ENCODE peak calls at places on chromosome 16, in seven cellular contexts. X, F, W, G, J, C and I are unnamed samples. For H3K36me3 and H3K27me3, the result is how much of the 10 kb centered on the place peaks cover.

GRCh38 chr16:57191056-57191536 is 5.0 kb downstream of the RSPRY1 start:
- DNase-seq in X (no peak), F (no peak), W (no peak), G (peak), J (peak), C (peak), I (peak)

GRCh38 chr16:3067929-3068288 is 2.5 kb downstream of the IL32 start:
- DNase-seq in X (no peak), F (no peak), W (no peak), G (no peak), J (no peak), C (no peak), I (no peak)

GRCh38 chr16:79598341-79599181 is 2.0 kb downstream of the MAF start:
- DNase-seq in X (peak), F (no peak), W (peak), G (peak), J (peak), C (no peak), I (peak)

GRCh38 chr16:50284131-50284911 is 18.0 kb downstream of the ADCY7 start:
- DNase-seq in X (no peak), F (no peak), W (no peak), G (no peak), J (no peak), C (no peak), I (no peak)

GRCh38 chr16:49969356-49970030 is 55.5 kb upstream of the CNEP1R1 start:
- DNase-seq in X (no peak), F (no peak), W (no peak), G (peak), J (no peak), C (no peak), I (peak)

GRCh38 chr16:47971225-47971624 is 184.6 kb downstream of the ABCC12 start:
- DNase-seq in X (no peak), F (no peak), W (no peak), G (no peak), J (no peak), C (no peak), I (no peak)

GRCh38 chr16:28326881-28327610 is 34.7 kb downstream of the SBK1 start:
- DNase-seq in X (no peak), F (no peak), W (peak), G (peak), J (peak), C (peak), I (peak)

GRCh38 chr16:83814654-83814985 is 6.8 kb downstream of the HSBP1 start:
- DNase-seq in X (no peak), F (no peak), W (no peak), G (no peak), J (no peak), C (no peak), I (no peak)

GRCh38 chr16:391885-392335 is 5.1 kb upstream of the NME4 start:
- DNase-seq in X (no peak), F (no peak), W (no peak), G (peak), J (peak), C (peak), I (peak)

GRCh38 chr16:24645739-24646645 is 83.5 kb upstream of the TNRC6A start:
- DNase-seq in X (no peak), F (no peak), W (peak), G (peak), J (peak), C (peak), I (peak)

GRCh38 chr16:55711959-55712876 is 56.4 kb downstream of the SLC6A2 start:
- DNase-seq in X (peak), F (no peak), W (peak), G (peak), J (peak), C (peak), I (peak)

GRCh38 chr16:675884-676564 is 553 bp downstream of the RHBDL1 start:
- DNase-seq in X (no peak), F (no peak), W (no peak), G (no peak), J (no peak), C (no peak), I (no peak)

GRCh38 chr16:22027633-22028032 is 19.7 kb downstream of the MOSMO start:
- DNase-seq in X (no peak), F (no peak), W (no peak), G (no peak), J (no peak), C (no peak), I (no peak)

GRCh38 chr16:48918520-48919258 is 308.7 kb upstream of the N4BP1 start:
- DNase-seq in X (no peak), F (no peak), W (no peak), G (no peak), J (peak), C (no peak), I (no peak)

GRCh38 chr16:72913551-72913950 is 134.4 kb downstream of the ZFHX3 start:
- DNase-seq in X (peak), F (no peak), W (no peak), G (no peak), J (no peak), C (no peak), I (no peak)

GRCh38 chr16:9159839-9160550 is 68.6 kb downstream of the HAPSTR1 start:
- DNase-seq in X (peak), F (no peak), W (peak), G (peak), J (peak), C (peak), I (peak)

GRCh38 chr16:67269766-67270165 is 9.6 kb upstream of the PLEKHG4 start:
- DNase-seq in X (no peak), F (no peak), W (no peak), G (peak), J (peak), C (no peak), I (peak)

GRCh38 chr16:82987767-82988166 is 361.0 kb downstream of the CDH13 start:
- DNase-seq in X (no peak), F (no peak), W (no peak), G (no peak), J (peak), C (peak), I (no peak)

GRCh38 chr16:80594756-80595155 is 54.0 kb downstream of the DYNLRB2 start:
- DNase-seq in X (no peak), F (no peak), W (no peak), G (no peak), J (no peak), C (peak), I (no peak)

GRCh38 chr16:11581677-11582076 is 5.0 kb downstream of the LITAF start:
- DNase-seq in X (no peak), F (no peak), W (no peak), G (no peak), J (no peak), C (no peak), I (no peak)

GRCh38 chr16:74888888-74889287 is 96.0 kb downstream of the WDR59 start:
- DNase-seq in X (no peak), F (no peak), W (no peak), G (no peak), J (no peak), C (no peak), I (no peak)

GRCh38 chr16:15055141-15056053 is 477 bp downstream of the NTAN1 start:
- DNase-seq in X (no peak), F (no peak), W (no peak), G (no peak), J (peak), C (peak), I (no peak)

DNA sequence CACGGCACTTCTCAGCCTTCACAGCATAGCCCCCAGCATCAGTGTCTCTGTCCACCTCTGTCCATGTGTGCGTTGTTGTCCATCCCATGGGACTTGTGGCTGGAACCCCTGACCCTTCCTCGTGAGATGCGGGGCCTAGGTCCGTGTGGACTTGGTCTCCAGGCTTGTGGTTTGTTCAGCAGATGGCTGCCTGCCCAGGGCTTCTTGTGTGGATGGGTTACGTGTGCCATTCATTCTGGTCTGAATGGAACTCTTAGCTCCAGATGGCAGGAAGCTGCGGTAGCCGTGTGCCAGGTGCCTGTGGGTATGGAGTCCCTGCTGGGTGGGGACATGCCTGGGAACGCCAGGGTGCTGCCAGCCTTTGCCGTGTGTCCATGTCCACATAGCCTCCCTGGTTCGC is 31.7 kb upstream of the NUDT16L1 start:
- DNase-seq in X (no peak), F (no peak), W (no peak), G (no peak), J (peak), C (no peak), I (no peak)
- H3K36me3 ChIP-seq in X (under half), F (half or more), W (under half), G (under half), J (under half), C (half or more), I (under half)

GRCh38 chr16:52074133-52074532 is 472.8 kb downstream of the TOX3 start:
- DNase-seq in X (no peak), F (no peak), W (no peak), G (no peak), J (no peak), C (no peak), I (no peak)
- H3K27me3 ChIP-seq in X (under half), F (under half), W (under half), G (under half), J (under half), C (under half), I (under half)

GRCh38 chr16:69701452-69701851 is 24.9 kb downstream of the NQO1 start:
- DNase-seq in X (no peak), F (no peak), W (no peak), G (no peak), J (no peak), C (no peak), I (no peak)
- H3K36me3 ChIP-seq in X (under half), F (under half), W (under half), G (under half), J (under half), C (under half), I (under half)

DNA sequence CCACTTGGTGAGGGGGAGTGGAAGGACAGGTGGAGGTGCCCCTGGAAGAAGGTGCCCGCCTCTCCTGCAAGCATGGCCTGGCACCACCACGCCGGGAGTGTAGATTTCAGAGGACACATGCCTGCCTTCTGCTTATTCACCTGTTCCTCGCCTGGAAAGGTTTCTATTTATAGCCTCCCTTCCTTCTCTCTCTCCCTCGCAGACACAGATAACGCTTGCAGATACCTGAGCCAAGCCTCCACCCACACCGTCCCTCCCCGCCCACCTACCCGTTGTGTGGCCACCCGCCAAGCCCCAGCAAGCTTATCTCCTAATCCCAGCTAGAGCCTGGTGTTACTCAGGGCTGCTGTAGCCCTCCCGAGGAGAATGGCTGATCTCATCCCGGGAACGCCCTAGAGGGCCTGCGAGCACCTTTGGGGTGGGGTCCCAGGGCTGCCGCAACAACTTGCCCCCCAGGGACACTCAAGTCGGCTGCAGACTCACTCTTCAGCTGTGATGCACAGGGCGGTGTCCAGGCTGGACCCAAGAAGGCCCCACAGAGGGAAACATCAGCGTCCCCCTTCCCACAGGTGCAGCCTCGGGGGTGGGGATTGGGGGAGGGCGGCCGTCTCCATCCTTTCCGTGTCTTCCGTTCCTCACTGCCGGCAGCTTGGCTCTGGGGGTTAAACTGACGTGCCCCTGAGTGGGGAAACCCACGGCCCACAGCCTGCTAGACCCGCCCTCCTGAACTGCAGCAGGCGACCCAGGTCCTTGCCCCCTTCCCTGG is 1.9 kb upstream of the SNAI3 start:
- DNase-seq in X (no peak), F (no peak), W (no peak), G (peak), J (no peak), C (no peak), I (no peak)
- H3K27me3 ChIP-seq in X (under half), F (under half), W (half or more), G (under half), J (under half), C (under half), I (under half)

GRCh38 chr16:23640959-23641765 is at the start of the genes DCTN5 and PALB2:
- DNase-seq in X (peak), F (peak), W (peak), G (peak), J (peak), C (peak), I (peak)

GRCh38 chr16:23640669-23640958 is 496 bp downstream of the PALB2 start:
- DNase-seq in X (no peak), F (no peak), W (no peak), G (peak), J (peak), C (no peak), I (no peak)

DNA sequence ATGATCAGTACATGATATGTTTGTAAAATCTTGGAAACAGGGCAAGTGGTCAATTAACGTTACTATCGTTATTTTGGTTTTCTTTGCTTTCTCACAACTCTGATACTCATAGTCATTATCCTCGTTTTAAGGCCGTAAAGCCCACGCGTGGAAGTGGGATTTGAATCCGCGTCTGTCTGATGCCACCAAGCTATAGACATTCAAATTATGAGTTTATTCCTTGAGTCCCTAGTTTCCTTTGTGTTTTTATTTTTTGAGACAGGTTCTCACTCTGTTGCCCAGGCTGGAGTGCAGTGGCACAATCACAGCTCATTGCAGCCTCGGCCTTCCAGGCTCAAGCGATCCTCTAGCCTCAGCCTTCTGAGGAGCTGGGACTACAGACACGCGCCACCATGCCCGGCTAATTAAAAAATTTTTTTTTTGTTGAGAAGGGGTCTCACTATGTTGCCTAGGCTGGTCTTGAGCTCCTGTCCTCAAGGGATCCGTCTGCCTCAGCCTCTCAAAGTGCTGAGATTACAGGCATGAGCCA is 1.0 kb downstream of the DCTN5 start:
- DNase-seq in X (no peak), F (no peak), W (no peak), G (no peak), J (no peak), C (no peak), I (no peak)
- H3K36me3 ChIP-seq in X (under half), F (under half), W (under half), G (under half), J (under half), C (under half), I (under half)